ENCODE peak calls at places on chromosome 11, in ten cellular contexts. N, W, L, O, H, D, I, K, Y and R are unnamed samples.
A peak's percentile ranks its signal among the peaks of the same experiment; 100 is the strongest.

GRCh38 chr11:106503901-106504300 is 426.4 kb downstream of the AASDHPPT start:
- DNase-seq in Y (no peak), N (no peak), D (peak; percentile 27), W (no peak), L (no peak), H (no peak), I (no peak), K (no peak), O (no peak), R (no peak)

GRCh38 chr11:75351541-75352416 is at the start of gene ARRB1:
- DNase-seq in W (peak; percentile 79), Y (peak; percentile 50), D (peak; percentile 75), O (peak; percentile 30), N (peak; percentile 69), L (no peak), K (no peak), I (no peak), H (no peak), R (peak; percentile 79)

GRCh38 chr11:92314499-92314898 is 89.9 kb downstream of the FAT3 start:
- DNase-seq in N (no peak), H (no peak), D (peak; percentile 46), Y (no peak), W (no peak), K (no peak), O (no peak), L (peak; percentile 36), I (no peak), R (no peak)

GRCh38 chr11:7905961-7906429 is 25.1 kb downstream of the OR10A6 start:
- DNase-seq in W (no peak), N (no peak), H (no peak), O (no peak), I (no peak), L (no peak), K (no peak), Y (no peak), D (no peak), R (no peak)

GRCh38 chr11:57913713-57914704 is 109.7 kb upstream of the OR9Q1 start:
- DNase-seq in D (no peak), K (no peak), N (no peak), H (no peak), Y (no peak), I (no peak), W (no peak), L (no peak), O (no peak), R (no peak)

GRCh38 chr11:130220311-130221030 is 60.9 kb downstream of the ST14 start:
- DNase-seq in D (no peak), K (no peak), H (no peak), W (no peak), L (no peak), Y (no peak), N (no peak), I (no peak), O (no peak), R (no peak)

GRCh38 chr11:17401841-17402240 is 13.4 kb upstream of the KCNJ11 start:
- DNase-seq in K (no peak), H (no peak), O (no peak), I (no peak), L (no peak), N (no peak), D (no peak), W (no peak), Y (no peak), R (no peak)

GRCh38 chr11:34855021-34855753 is 61.0 kb downstream of the APIP start:
- DNase-seq in I (no peak), D (no peak), W (no peak), O (no peak), H (no peak), N (no peak), Y (no peak), L (no peak), K (no peak), R (no peak)

GRCh38 chr11:98423933-98424332 is 596.8 kb upstream of the CNTN5 start:
- DNase-seq in I (no peak), D (no peak), N (no peak), L (no peak), W (no peak), K (no peak), O (no peak), H (no peak), Y (no peak), R (no peak)

GRCh38 chr11:6315811-6316425 is 4.4 kb downstream of the CAVIN3 start:
- DNase-seq in O (peak; percentile 35), N (peak; percentile 63), K (peak; percentile 26), D (peak; percentile 78), L (no peak), H (no peak), Y (peak; percentile 73), W (peak; percentile 63), I (peak; percentile 65), R (no peak)

GRCh38 chr11:35040221-35040942 is 98.6 kb upstream of the CD44 start:
- DNase-seq in I (peak; percentile 69), D (peak; percentile 39), O (no peak), K (no peak), H (no peak), N (peak; percentile 56), L (peak; percentile 50), Y (peak; percentile 89), W (no peak), R (no peak)

GRCh38 chr11:2266586-2267305 is 3.6 kb downstream of the ASCL2 start:
- DNase-seq in K (no peak), W (no peak), I (no peak), N (no peak), Y (no peak), H (no peak), L (no peak), D (no peak), O (no peak), R (no peak)

GRCh38 chr11:90639687-90640086 is 416.8 kb upstream of the CHORDC1 start:
- DNase-seq in H (no peak), L (peak; percentile 16), N (no peak), Y (peak; percentile 13), K (no peak), D (no peak), O (no peak), I (no peak), W (no peak), R (no peak)
- TF ChIP-seq CTCF in H (no peak), L (peak; percentile 55), N (no peak), Y (no peak), K (no peak), D (peak; percentile 40), O (peak; percentile 5), I (no peak), W (peak; percentile 41), R (peak; percentile 68)

GRCh38 chr11:32713496-32713895 is 81.0 kb downstream of the CCDC73 start:
- DNase-seq in N (no peak), Y (peak; percentile 11), L (no peak), D (peak; percentile 16), I (no peak), H (no peak), K (no peak), W (no peak), O (no peak), R (no peak)
- TF ChIP-seq CTCF in N (no peak), Y (peak; percentile 11), L (peak; percentile 50), D (peak; percentile 33), I (peak; percentile 34), H (no peak), K (no peak), W (peak; percentile 43), O (no peak), R (peak; percentile 64)

GRCh38 chr11:1040428-1041148 is 4.1 kb upstream of the MUC6 start:
- DNase-seq in H (no peak), D (peak; percentile 75), N (no peak), W (no peak), K (no peak), O (no peak), I (no peak), Y (no peak), L (no peak), R (no peak)
- TF ChIP-seq CTCF in H (no peak), D (no peak), N (no peak), W (no peak), K (no peak), O (no peak), I (no peak), Y (no peak), L (no peak), R (no peak)

GRCh38 chr11:44120169-44120568 is 24.7 kb downstream of the EXT2 start:
- DNase-seq in K (no peak), H (no peak), Y (peak; percentile 13), L (no peak), W (no peak), D (no peak), N (no peak), I (no peak), O (no peak), R (no peak)
- TF ChIP-seq CTCF in K (peak; percentile 35), H (no peak), Y (no peak), L (peak; percentile 40), W (peak; percentile 19), D (peak; percentile 46), N (no peak), I (peak; percentile 12), O (no peak), R (peak; percentile 48)

GRCh38 chr11:54930930-54931329 is 224.3 kb downstream of the OR4A5 start:
- DNase-seq in D (no peak), I (no peak), L (no peak), K (no peak), W (no peak), O (no peak), N (no peak), Y (no peak), H (no peak), R (no peak)
- TF ChIP-seq CTCF in D (no peak), I (no peak), L (no peak), K (no peak), W (no peak), O (no peak), N (no peak), Y (no peak), H (no peak), R (no peak)

DNA sequence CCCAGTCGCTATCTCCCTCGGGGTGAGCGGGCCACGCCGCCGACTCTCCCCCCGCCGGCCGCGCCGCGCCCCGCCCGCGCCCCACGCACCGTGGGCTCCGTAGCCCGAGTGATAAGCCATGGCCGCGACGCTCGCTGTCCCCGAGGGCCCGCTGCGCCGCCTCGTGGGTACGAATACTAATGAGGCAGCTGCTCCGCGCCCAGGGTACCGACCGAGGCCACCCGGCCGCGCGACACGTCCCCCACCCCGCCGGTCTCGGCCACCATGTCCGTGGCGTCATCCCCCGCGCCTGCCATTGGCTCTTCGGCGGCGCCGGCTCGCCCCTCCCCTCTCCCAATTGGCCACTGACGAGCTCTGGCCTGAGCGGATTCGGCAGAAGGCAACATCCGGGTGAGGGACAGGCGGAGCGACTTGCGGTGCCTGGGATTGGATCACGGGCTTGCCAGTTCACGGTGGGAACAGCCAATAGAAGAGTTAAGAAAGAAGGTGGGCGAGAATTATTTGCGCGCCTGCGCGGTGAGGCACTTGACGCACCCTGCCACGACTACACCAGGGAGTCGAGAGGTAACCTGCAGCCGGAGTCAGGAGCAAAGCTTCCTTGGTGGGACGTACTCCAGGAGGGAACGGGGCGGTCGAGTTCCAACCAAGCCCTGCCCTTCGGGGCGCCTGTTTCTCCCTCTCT is at the start of gene YIF1A:
- DNase-seq in D (peak; percentile 100), W (peak; percentile 97), K (peak; percentile 97), Y (peak; percentile 100), N (peak; percentile 99), I (peak; percentile 100), L (peak; percentile 99), O (peak; percentile 97), H (peak; percentile 99), R (peak; percentile 98)
- TF ChIP-seq CTCF in D (no peak), W (no peak), K (no peak), Y (no peak), N (no peak), I (no peak), L (no peak), O (no peak), H (no peak), R (peak; percentile 38)